ENCODE peak calls at places on chromosomes 5 and 9, in seven cellular contexts. G is cardiac muscle cell, O is neural crest cell, N is lower leg skin, X is neural progenitor cell, Y is PC-9, S is chondrocyte. J is an unnamed sample.

GRCh38 chr9:69609156-69609555 is 63.0 kb downstream of the APBA1 start:
- DNase-seq in N (no peak), G (no peak), X (no peak), Y (no peak), S (no peak), O (no peak), J (no peak)

GRCh38 chr9:137797206-137798120 is 80.1 kb upstream of the CACNA1B start:
- DNase-seq in N (no peak), G (no peak), X (no peak), O (no peak), Y (no peak), S (peak), J (no peak)

GRCh38 chr5:92371889-92372235 is 988.7 kb upstream of the ARRDC3 start:
- DNase-seq in O (no peak), Y (no peak), G (no peak), N (no peak), X (no peak), S (no peak), J (no peak)

GRCh38 chr5:103367722-103368121 is 109.2 kb downstream of the MACIR start:
- DNase-seq in N (no peak), G (no peak), Y (no peak), S (no peak), X (peak), O (no peak), J (no peak)

GRCh38 chr5:111932628-111933027 is 175.6 kb upstream of the NREP start:
- DNase-seq in O (no peak), N (no peak), S (no peak), Y (no peak), X (no peak), G (peak), J (peak)

GRCh38 chr9:134136117-134136996 is 475 bp downstream of the WDR5 start:
- DNase-seq in N (no peak), G (peak), Y (peak), O (peak), S (no peak), X (peak), J (no peak)

GRCh38 chr9:76887003-76887821 is 18.7 kb downstream of the PRUNE2 start:
- DNase-seq in G (no peak), X (no peak), N (no peak), O (no peak), Y (no peak), S (no peak), J (no peak)

GRCh38 chr5:102532126-102532525 is 33.3 kb upstream of the SLCO6A1 start:
- DNase-seq in G (peak), Y (no peak), X (no peak), O (no peak), S (no peak), N (no peak), J (no peak)

GRCh38 chr5:178468196-178468685 is 122.0 kb downstream of the COL23A1 start:
- DNase-seq in X (no peak), N (no peak), G (no peak), S (no peak), Y (no peak), O (no peak), J (no peak)

GRCh38 chr5:137997726-137998213 is 35.1 kb downstream of the FAM13B start:
- DNase-seq in Y (no peak), S (no peak), N (no peak), O (no peak), G (no peak), X (no peak), J (no peak)

GRCh38 chr9:79020266-79020665 is 551.5 kb upstream of the TLE4 start:
- DNase-seq in N (no peak), G (no peak), Y (no peak), S (no peak), O (no peak), X (no peak), J (no peak)

GRCh38 chr5:116944171-116944570 is 369.5 kb upstream of the SEMA6A start:
- DNase-seq in X (peak), N (peak), G (peak), Y (no peak), O (no peak), S (no peak), J (peak)

GRCh38 chr9:21795483-21795882 is 7.0 kb upstream of the MTAP start:
- DNase-seq in O (no peak), X (no peak), N (no peak), Y (no peak), G (no peak), S (no peak), J (no peak)

GRCh38 chr5:91101777-91102379 is 281.2 kb downstream of the ARRDC3 start:
- DNase-seq in S (no peak), Y (peak), N (peak), G (peak), O (peak), X (peak), J (peak)

GRCh38 chr5:107466233-107466769 is 204.4 kb downstream of the EFNA5 start:
- DNase-seq in G (peak), S (no peak), X (peak), O (no peak), N (no peak), Y (peak), J (peak)

GRCh38 chr5:91225848-91226686 is 157.1 kb downstream of the ARRDC3 start:
- DNase-seq in O (no peak), S (no peak), Y (peak), N (no peak), X (peak), G (no peak), J (no peak)

GRCh38 chr9:129272348-129273025 is 94.4 kb upstream of the IER5L start:
- DNase-seq in N (no peak), X (no peak), O (no peak), Y (no peak), S (peak), G (no peak), J (no peak)

GRCh38 chr5:151612689-151613427 is 21.7 kb upstream of the FAT2 start:
- DNase-seq in O (no peak), G (no peak), N (no peak), X (no peak), S (no peak), Y (peak), J (no peak)

GRCh38 chr5:140113180-140113698 is 670 bp upstream of the PURA start:
- DNase-seq in O (peak), S (no peak), Y (no peak), G (no peak), X (peak), N (no peak), J (no peak)

GRCh38 chr9:99955606-99956005 is 49.2 kb downstream of the STX17 start:
- DNase-seq in X (no peak), Y (no peak), O (no peak), S (no peak), N (no peak), G (no peak), J (no peak)

GRCh38 chr9:108443741-108444140 is 412.0 kb downstream of the ACTL7B start:
- DNase-seq in S (no peak), Y (no peak), X (no peak), O (no peak), G (peak), N (no peak), J (no peak)

GRCh38 chr5:42715791-42716190 is 40.8 kb upstream of the CCDC152 start:
- DNase-seq in S (no peak), G (no peak), X (no peak), N (no peak), Y (no peak), O (no peak), J (no peak)

GRCh38 chr5:140310434-140310833 is 7.5 kb upstream of the PFDN1 start:
- DNase-seq in N (no peak), Y (no peak), S (no peak), X (no peak), O (no peak), G (no peak), J (no peak)

GRCh38 chr5:170226138-170226435 is 6.7 kb upstream of the C5orf58 start:
- DNase-seq in O (no peak), N (no peak), X (no peak), S (no peak), G (no peak), Y (no peak), J (no peak)

DNA sequence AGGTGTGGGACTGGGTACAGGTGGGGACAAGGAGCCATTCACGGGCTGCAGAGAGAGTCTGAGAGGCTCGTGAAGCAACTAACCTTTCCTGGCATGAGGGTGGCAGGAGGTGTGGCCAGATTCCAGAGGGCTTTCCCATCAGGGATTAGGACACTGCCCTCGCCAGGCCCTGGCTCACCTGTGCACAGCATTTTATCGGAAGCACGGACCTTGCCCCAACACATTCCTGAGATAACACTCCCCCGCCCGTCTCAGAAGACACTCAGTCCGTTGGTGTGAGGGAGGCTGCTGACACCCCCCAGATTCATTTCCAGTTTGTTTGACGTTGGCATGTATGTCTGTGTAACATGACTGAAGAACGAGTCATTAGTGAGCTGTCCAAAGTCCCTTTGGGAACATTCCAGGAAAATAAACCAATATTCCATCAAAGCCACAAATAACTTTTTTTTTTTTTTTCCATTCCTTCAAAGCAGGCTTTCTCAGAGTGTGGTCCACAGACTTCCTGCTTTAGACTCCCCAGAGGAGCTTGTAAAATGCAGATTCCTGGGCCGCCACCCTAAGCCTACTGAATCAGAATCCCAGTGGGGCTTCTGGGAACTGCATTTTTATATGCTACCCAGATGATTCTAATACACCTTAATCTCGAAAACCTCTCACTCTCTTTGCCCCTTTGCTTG is 23.4 kb downstream of the WWC1 start:
- DNase-seq in X (no peak), N (no peak), Y (peak), O (no peak), S (no peak), G (peak), J (peak)
- TF ChIP-seq CTCF in X (no peak), N (no peak), Y (no peak), O (peak), S (peak), G (no peak), J (no peak)

DNA sequence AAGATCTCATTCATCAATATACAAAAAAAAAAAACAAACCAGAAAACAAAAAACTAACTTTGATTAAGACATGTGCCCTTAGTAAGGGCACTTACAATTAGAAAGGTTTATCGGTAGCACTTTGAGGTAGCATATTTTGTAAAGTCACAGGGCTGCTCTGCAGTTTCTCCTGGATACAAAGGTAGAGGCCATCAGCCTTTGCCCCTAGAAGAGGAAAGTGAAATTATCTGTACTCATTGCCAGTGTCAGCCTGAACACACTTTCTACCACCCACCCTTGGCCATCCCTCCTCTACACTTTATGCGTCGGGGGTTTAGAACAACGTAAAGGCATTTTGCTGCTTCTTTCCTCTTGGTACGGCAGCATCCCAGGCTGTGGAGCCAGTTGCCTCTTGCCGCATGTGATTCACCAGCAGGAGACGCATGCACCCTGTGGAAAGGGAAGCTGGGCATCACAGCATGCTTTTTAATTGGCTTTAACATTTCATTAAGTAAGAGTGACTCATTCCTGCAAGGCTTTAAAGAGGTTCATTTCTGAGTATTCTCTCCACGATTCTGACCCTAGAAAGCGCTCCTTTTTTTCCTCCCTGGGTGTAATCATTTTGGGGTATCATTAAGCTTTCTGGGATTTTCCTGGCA is 84.6 kb downstream of the CEMIP2 start:
- DNase-seq in O (no peak), N (peak), G (peak), X (peak), Y (no peak), S (no peak), J (peak)
- TF ChIP-seq CTCF in O (no peak), N (no peak), G (peak), X (peak), Y (no peak), S (peak), J (peak)

GRCh38 chr5:57434683-57435082 is 47.9 kb downstream of the ACTBL2 start:
- DNase-seq in G (no peak), S (no peak), O (no peak), X (no peak), Y (no peak), N (no peak), J (no peak)

GRCh38 chr5:57431816-57432215 is 50.8 kb downstream of the ACTBL2 start:
- DNase-seq in X (no peak), G (no peak), S (no peak), O (no peak), Y (no peak), N (no peak), J (no peak)

GRCh38 chr5:57434227-57434640 is 48.4 kb downstream of the ACTBL2 start:
- DNase-seq in X (peak), Y (peak), S (no peak), O (no peak), N (no peak), G (peak), J (peak)

GRCh38 chr5:57435701-57436134 is 46.9 kb downstream of the ACTBL2 start:
- DNase-seq in N (no peak), O (no peak), G (peak), S (no peak), Y (peak), X (no peak), J (peak)

GRCh38 chr5:57432876-57433275 is 49.7 kb downstream of the ACTBL2 start:
- DNase-seq in N (no peak), O (no peak), Y (no peak), G (peak), X (no peak), S (no peak), J (no peak)
- TF ChIP-seq CTCF in N (no peak), O (peak), Y (no peak), G (peak), X (peak), S (peak), J (no peak)

DNA sequence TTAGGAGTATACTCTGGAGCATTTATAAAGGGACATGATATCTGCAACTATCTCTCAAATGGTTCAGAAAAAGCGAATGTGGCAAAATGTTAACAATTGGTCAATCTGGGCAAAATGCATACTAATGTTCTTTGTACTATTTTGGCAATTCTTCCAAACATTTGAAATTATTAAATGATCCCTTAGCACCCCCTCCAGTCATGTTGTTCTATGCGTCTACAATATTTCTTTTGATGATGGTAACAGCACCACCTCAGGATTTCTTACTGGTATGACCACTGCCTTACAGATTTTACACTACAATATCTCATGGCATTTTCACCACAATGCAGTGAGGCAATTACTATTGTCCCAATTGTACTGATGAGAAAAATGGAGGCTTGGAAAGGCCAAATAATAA is 52.9 kb upstream of the TRIO start:
- DNase-seq in X (no peak), O (no peak), N (no peak), S (no peak), G (no peak), Y (no peak), J (no peak)
- TF ChIP-seq CTCF in X (no peak), O (no peak), N (no peak), S (peak), G (no peak), Y (no peak), J (no peak)

J was measured in retinal pigment epithelial cell.